ENCODE peak calls at places on chromosomes 12 and 14, in nine cellular contexts. Q, L, X, F, C, U, V, T and S are unnamed samples.

GRCh38 chr12:32455607-32456063 is 56.3 kb downstream of the FGD4 start:
- DNase-seq in X (no peak), T (peak; percentile 54), V (no peak), Q (no peak), F (peak; percentile 59), C (no peak), U (peak; percentile 76), L (peak; percentile 69), S (no peak)

GRCh38 chr14:23512156-23512555 is 39.4 kb downstream of the ZFHX2 start:
- DNase-seq in V (no peak), U (no peak), X (no peak), Q (no peak), F (no peak), C (no peak), T (peak; percentile 2), L (no peak), S (no peak)

GRCh38 chr12:110165540-110166159 is 41.5 kb downstream of the IFT81 start:
- DNase-seq in T (peak; percentile 42), C (no peak), L (no peak), U (no peak), V (no peak), X (no peak), F (no peak), Q (no peak), S (no peak)

GRCh38 chr14:22375321-22375930 is 213.6 kb downstream of the DAD1 start:
- DNase-seq in X (no peak), C (no peak), Q (no peak), V (no peak), T (peak; percentile 34), F (peak; percentile 41), L (peak; percentile 46), U (peak; percentile 38), S (no peak)

GRCh38 chr12:13219320-13219719 is 22.8 kb downstream of the EMP1 start:
- DNase-seq in Q (no peak), F (no peak), U (no peak), X (no peak), T (no peak), L (no peak), C (no peak), V (no peak), S (no peak)

GRCh38 chr14:95397325-95397724 is 77.6 kb upstream of the CLMN start:
- DNase-seq in L (no peak), T (no peak), Q (no peak), V (no peak), F (no peak), C (no peak), U (no peak), X (no peak), S (no peak)

GRCh38 chr12:56338643-56339422 is at the start of gene IL23A:
- DNase-seq in L (no peak), U (no peak), V (no peak), X (no peak), F (no peak), C (no peak), Q (no peak), T (peak; percentile 58), S (no peak)

GRCh38 chr12:70671698-70672097 is 34.5 kb upstream of the PTPRB start:
- DNase-seq in X (no peak), T (no peak), L (no peak), U (no peak), C (no peak), F (no peak), V (no peak), Q (no peak), S (no peak)

GRCh38 chr12:120498870-120499515 is 3.1 kb downstream of the DYNLL1 start:
- DNase-seq in L (no peak), Q (no peak), F (no peak), C (no peak), U (no peak), X (no peak), V (no peak), T (no peak), S (no peak)

GRCh38 chr12:39294712-39295111 is 148.2 kb downstream of the KIF21A start:
- DNase-seq in L (no peak), F (no peak), X (no peak), Q (no peak), T (no peak), U (no peak), C (no peak), V (no peak), S (no peak)

GRCh38 chr12:103442187-103442564 is 53.6 kb downstream of the C12orf42 start:
- DNase-seq in C (no peak), L (no peak), X (no peak), V (no peak), F (no peak), T (no peak), U (no peak), Q (no peak), S (no peak)

GRCh38 chr12:47909839-47910465 is 5.2 kb upstream of the VDR start:
- DNase-seq in L (no peak), X (no peak), V (no peak), C (no peak), U (no peak), Q (no peak), T (no peak), F (no peak), S (no peak)

GRCh38 chr12:52517888-52518287 is 2.3 kb downstream of the KRT5 start:
- DNase-seq in U (no peak), C (no peak), X (no peak), L (no peak), T (no peak), Q (no peak), F (no peak), V (no peak), S (no peak)

GRCh38 chr14:74965770-74966153 is 10.4 kb upstream of the PGF start:
- DNase-seq in F (no peak), L (peak; percentile 52), T (no peak), C (no peak), V (no peak), X (no peak), Q (no peak), U (no peak), S (no peak)

GRCh38 chr14:21902561-21903199 is 229.1 kb upstream of the OR4E1 start:
- DNase-seq in T (no peak), Q (no peak), L (no peak), X (no peak), C (no peak), F (no peak), V (no peak), U (no peak), S (no peak)

GRCh38 chr12:118103231-118103600 is 595 bp downstream of the VSIG10 start:
- DNase-seq in V (no peak), T (peak; percentile 35), X (peak; percentile 29), C (peak; percentile 82), L (no peak), F (no peak), Q (no peak), U (peak; percentile 5), S (no peak)

GRCh38 chr12:108645686-108646596 is 12.2 kb upstream of the SELPLG start:
- DNase-seq in F (no peak), C (no peak), U (no peak), Q (no peak), V (no peak), T (no peak), L (no peak), X (no peak), S (no peak)

GRCh38 chr14:100190126-100190525 is 30.7 kb upstream of the DEGS2 start:
- DNase-seq in V (no peak), Q (no peak), X (no peak), T (no peak), U (no peak), F (no peak), L (no peak), C (no peak), S (no peak)

DNA sequence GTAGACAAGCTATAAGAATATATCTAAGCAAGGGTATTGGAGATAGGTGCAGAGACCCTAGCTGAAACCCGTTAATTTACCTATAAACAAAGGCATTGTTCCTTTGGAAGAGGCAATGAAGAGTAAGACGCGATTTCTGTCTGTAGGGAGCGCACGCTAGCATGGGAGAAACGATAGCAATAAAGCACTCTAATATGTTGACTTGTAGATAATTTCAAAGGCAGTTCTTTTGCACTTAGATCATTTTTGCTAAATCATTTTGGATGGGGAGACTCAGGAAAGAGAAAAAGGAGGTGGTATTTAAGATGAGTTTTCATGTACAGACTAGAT is 648 bp downstream of the CCDC77 start:
- DNase-seq in U (peak; percentile 36), F (no peak), C (no peak), X (no peak), V (no peak), L (peak; percentile 29), T (no peak), Q (no peak), S (no peak)
- TF ChIP-seq CTCF in U (peak; percentile 57), F (peak; percentile 44), C (no peak), X (no peak), V (peak; percentile 68), L (no peak), T (no peak), Q (no peak), S (peak; percentile 48)

GRCh38 chr14:64838656-64839055 is 41.1 kb downstream of the SPTB start:
- DNase-seq in L (no peak), F (peak; percentile 35), C (no peak), T (no peak), V (no peak), U (no peak), Q (no peak), X (no peak), S (no peak)

GRCh38 chr14:64844272-64844671 is 35.4 kb downstream of the SPTB start:
- DNase-seq in T (peak; percentile 47), F (no peak), Q (no peak), L (no peak), U (no peak), V (no peak), C (no peak), X (no peak), S (no peak)

GRCh38 chr14:64841772-64842490 is 37.8 kb downstream of the SPTB start:
- DNase-seq in F (no peak), T (no peak), Q (no peak), X (peak; percentile 85), L (peak; percentile 10), V (no peak), C (no peak), U (peak; percentile 31), S (no peak)

GRCh38 chr14:64844993-64845536 is 34.6 kb downstream of the SPTB start:
- DNase-seq in V (no peak), L (no peak), F (no peak), T (no peak), C (no peak), U (no peak), X (no peak), Q (no peak), S (no peak)

GRCh38 chr14:64841121-64841611 is 38.5 kb downstream of the SPTB start:
- DNase-seq in V (no peak), T (no peak), U (peak; percentile 66), F (no peak), X (peak; percentile 52), L (peak; percentile 75), Q (no peak), C (no peak), S (no peak)
- TF ChIP-seq CTCF in V (peak; percentile 74), T (no peak), U (peak; percentile 58), F (no peak), X (peak; percentile 31), L (peak; percentile 79), Q (peak; percentile 18), C (peak; percentile 12), S (no peak)

GRCh38 chr12:107126688-107127481 is 33.5 kb upstream of the CRY1 start:
- DNase-seq in Q (no peak), C (no peak), L (peak; percentile 2), F (peak; percentile 28), T (no peak), X (no peak), V (no peak), U (peak; percentile 39), S (no peak)
- TF ChIP-seq CTCF in Q (no peak), C (peak; percentile 7), L (peak; percentile 56), F (peak; percentile 55), T (no peak), X (no peak), V (peak; percentile 69), U (peak; percentile 61), S (peak; percentile 35)

GRCh38 chr12:9971158-9971557 is at the start of gene CLEC12A:
- DNase-seq in L (no peak), V (no peak), X (no peak), Q (no peak), F (no peak), C (no peak), U (peak; percentile 24), T (no peak), S (no peak)
- TF ChIP-seq CTCF in L (no peak), V (no peak), X (no peak), Q (no peak), F (no peak), C (no peak), U (no peak), T (no peak), S (no peak)